ENCODE peak calls at places on chromosomes 1 and 21, in nine cellular contexts. G is epithelial cell of proximal tubule, J is heart left ventricle, E is ovary, H is AG10803, R is GM23338, K is IMR-90, M is astrocyte, I is Calu3. U is an unnamed sample.

GRCh38 chr21:36976882-36977651 is 10.6 kb upstream of the HLCS start:
- DNase-seq in K (peak; percentile 75), G (peak; percentile 38), H (peak; percentile 73), J (no peak), E (no peak), I (peak; percentile 48), M (peak; percentile 61), R (peak; percentile 93), U (peak; percentile 53)

GRCh38 chr1:19138958-19139581 is 71.0 kb downstream of the UBR4 start:
- DNase-seq in G (no peak), R (no peak), M (no peak), H (no peak), E (no peak), K (no peak), I (no peak), J (no peak), U (no peak)

GRCh38 chr1:108897865-108898720 is 21.3 kb downstream of the GPSM2 start:
- DNase-seq in R (peak; percentile 72), K (peak; percentile 79), M (peak; percentile 50), J (no peak), H (peak; percentile 78), E (no peak), G (no peak), I (peak; percentile 22), U (no peak)

GRCh38 chr1:205926213-205926612 is 17.0 kb downstream of the SLC26A9 start:
- DNase-seq in G (no peak), H (no peak), I (no peak), R (no peak), K (no peak), M (no peak), J (no peak), E (no peak), U (no peak)

GRCh38 chr1:166136252-166136651 is 30.5 kb downstream of the FAM78B start:
- DNase-seq in M (peak; percentile 67), R (no peak), H (no peak), J (no peak), G (no peak), I (no peak), E (no peak), K (no peak), U (no peak)

GRCh38 chr1:29655945-29656866 is 419.9 kb downstream of the PTPRU start:
- DNase-seq in K (peak; percentile 16), E (no peak), I (peak; percentile 48), M (no peak), G (no peak), J (no peak), R (peak; percentile 72), H (no peak), U (peak; percentile 20)

GRCh38 chr1:10378071-10378841 is 20.6 kb upstream of the PGD start:
- DNase-seq in M (peak; percentile 94), R (peak; percentile 27), G (no peak), H (peak; percentile 18), I (no peak), J (peak; percentile 64), K (peak; percentile 95), E (peak; percentile 90), U (no peak)

GRCh38 chr1:88375977-88376376 is 308.1 kb upstream of the PKN2 start:
- DNase-seq in M (no peak), H (no peak), K (no peak), G (no peak), I (no peak), E (no peak), J (no peak), R (no peak), U (no peak)

GRCh38 chr1:56301791-56302190 is 277.6 kb downstream of the PLPP3 start:
- DNase-seq in J (no peak), I (no peak), M (peak; percentile 95), E (no peak), K (peak; percentile 95), H (peak; percentile 58), G (no peak), R (no peak), U (no peak)

GRCh38 chr1:48362901-48363300 is 109.1 kb downstream of the SPATA6 start:
- DNase-seq in K (no peak), E (no peak), M (no peak), R (no peak), I (no peak), G (no peak), H (no peak), J (no peak), U (no peak)

GRCh38 chr1:29209173-29209572 is 21.6 kb downstream of the MECR start:
- DNase-seq in I (no peak), K (peak; percentile 72), J (no peak), R (no peak), E (no peak), H (peak; percentile 58), M (peak; percentile 54), G (no peak), U (no peak)

GRCh38 chr1:220170836-220171526 is 77.0 kb downstream of the IARS2 start:
- DNase-seq in E (no peak), I (no peak), M (no peak), K (peak; percentile 39), J (no peak), H (peak; percentile 20), R (no peak), G (no peak), U (no peak)

GRCh38 chr1:159825564-159825963 is 1.1 kb upstream of the SLAMF8 start:
- DNase-seq in K (no peak), M (no peak), G (no peak), R (no peak), J (no peak), E (no peak), I (no peak), H (no peak), U (no peak)

GRCh38 chr1:75264112-75264511 is 129.9 kb downstream of the LHX8 start:
- DNase-seq in G (no peak), M (no peak), K (no peak), H (no peak), E (no peak), R (no peak), I (no peak), J (no peak), U (no peak)

DNA sequence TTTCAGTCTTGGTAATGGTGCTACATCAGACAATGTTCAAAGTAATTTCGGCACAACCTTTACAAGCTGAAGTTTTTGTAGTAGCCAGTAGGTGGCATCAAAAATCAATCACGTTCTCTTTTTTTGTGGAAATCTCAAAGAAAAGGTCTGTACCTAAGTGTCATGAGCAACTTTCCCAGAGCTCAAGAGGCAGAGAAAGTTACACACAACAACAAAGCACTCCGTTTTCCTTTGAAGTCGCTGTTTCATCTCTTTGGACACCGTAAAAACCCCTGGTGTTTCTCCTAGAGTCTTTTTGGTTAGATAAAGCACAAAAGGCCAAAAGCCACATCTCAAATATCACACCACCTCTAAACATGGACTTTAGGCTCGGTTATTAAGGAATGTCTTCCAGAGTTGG is 131.6 kb downstream of the LHX8 start:
- DNase-seq in I (peak; percentile 22), R (peak; percentile 81), J (no peak), M (peak; percentile 23), K (peak; percentile 6), G (peak; percentile 3), E (no peak), H (peak; percentile 12), U (peak; percentile 7)
- TF ChIP-seq CTCF in I (no peak), R (peak; percentile 66), J (peak; percentile 49), M (peak; percentile 78), K (peak; percentile 47), G (peak; percentile 73), E (no peak), H (peak; percentile 65), U (peak; percentile 83)

DNA sequence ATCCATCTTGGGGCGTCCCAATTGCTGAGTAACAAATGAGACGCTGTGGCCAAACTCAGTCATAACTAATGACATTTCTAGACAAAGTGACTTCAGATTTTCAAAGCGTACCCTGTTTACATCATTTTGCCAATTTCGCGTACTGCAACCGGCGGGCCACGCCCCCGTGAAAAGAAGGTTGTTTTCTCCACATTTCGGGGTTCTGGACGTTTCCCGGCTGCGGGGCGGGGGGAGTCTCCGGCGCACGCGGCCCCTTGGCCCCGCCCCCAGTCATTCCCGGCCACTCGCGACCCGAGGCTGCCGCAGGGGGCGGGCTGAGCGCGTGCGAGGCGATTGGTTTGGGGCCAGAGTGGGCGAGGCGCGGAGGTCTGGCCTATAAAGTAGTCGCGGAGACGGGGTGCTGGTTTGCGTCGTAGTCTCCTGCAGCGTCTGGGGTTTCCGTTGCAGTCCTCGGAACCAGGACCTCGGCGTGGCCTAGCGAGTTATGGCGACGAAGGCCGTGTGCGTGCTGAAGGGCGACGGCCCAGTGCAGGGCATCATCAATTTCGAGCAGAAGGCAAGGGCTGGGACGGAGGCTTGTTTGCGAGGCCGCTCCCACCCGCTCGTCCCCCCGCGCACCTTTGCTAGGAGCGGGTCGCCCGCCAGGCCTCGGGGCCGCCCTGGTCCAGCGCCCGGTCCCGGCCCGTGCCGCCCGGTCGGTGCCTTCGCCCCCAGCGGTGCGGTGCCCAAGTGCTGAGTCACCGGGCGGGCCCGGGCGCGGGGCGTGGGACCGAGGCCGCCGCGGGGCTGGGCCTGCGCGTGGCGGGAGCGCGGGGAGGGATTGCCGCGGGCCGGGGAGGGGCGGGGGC is at the start of gene SOD1:
- DNase-seq in H (peak; percentile 91), R (peak; percentile 97), I (peak; percentile 92), K (peak; percentile 89), J (peak; percentile 97), M (peak; percentile 80), E (peak; percentile 96), G (peak; percentile 31), U (peak; percentile 93)
- TF ChIP-seq CTCF in H (no peak), R (no peak), I (no peak), K (no peak), J (no peak), M (no peak), E (peak; percentile 17), G (no peak), U (no peak)

GRCh38 chr1:13751458-13751871 is 51.5 kb downstream of the PRDM2 start:
- DNase-seq in I (no peak), J (no peak), H (no peak), M (no peak), R (no peak), E (no peak), G (no peak), K (no peak), U (no peak)

GRCh38 chr1:13751985-13752384 is 52.0 kb downstream of the PRDM2 start:
- DNase-seq in K (no peak), H (no peak), R (no peak), E (no peak), G (no peak), M (no peak), I (no peak), J (no peak), U (no peak)

GRCh38 chr1:13749543-13750307 is 49.7 kb downstream of the PRDM2 start:
- DNase-seq in M (no peak), E (peak; percentile 67), R (peak; percentile 69), K (peak; percentile 36), J (peak; percentile 88), G (no peak), I (peak; percentile 46), H (peak; percentile 49), U (peak; percentile 57)

GRCh38 chr1:13746342-13746741 is 46.4 kb downstream of the PRDM2 start:
- DNase-seq in K (no peak), I (no peak), G (no peak), E (no peak), J (no peak), H (no peak), R (no peak), M (no peak), U (no peak)

GRCh38 chr1:13748610-13749505 is 48.9 kb downstream of the PRDM2 start:
- DNase-seq in G (peak; percentile 32), J (peak; percentile 99), R (peak; percentile 97), M (peak; percentile 89), K (peak; percentile 93), H (peak; percentile 96), E (peak; percentile 97), I (peak; percentile 92), U (peak; percentile 98)
- TF ChIP-seq CTCF in G (no peak), J (no peak), R (no peak), M (no peak), K (peak; percentile 36), H (no peak), E (no peak), I (no peak), U (no peak)

GRCh38 chr1:150186789-150187559 is 37.3 kb downstream of the PLEKHO1 start:
- DNase-seq in H (peak; percentile 68), I (peak; percentile 34), G (no peak), E (no peak), K (peak; percentile 56), R (peak; percentile 65), M (peak; percentile 78), J (no peak), U (no peak)
- TF ChIP-seq CTCF in H (peak; percentile 35), I (peak; percentile 55), G (peak; percentile 53), E (peak; percentile 32), K (peak; percentile 60), R (peak; percentile 51), M (peak; percentile 52), J (peak; percentile 57), U (peak; percentile 62)

U was measured in endothelial cell.